ENCODE peak calls at places on chromosomes 2 and 18, in four cellular contexts. One of them, this sample, is unnamed.

GRCh38 chr2:167215595-167215994 is 327.3 kb downstream of the XIRP2 start:
- DNase-seq in HepG2: no peak
- DNase-seq in H1: no peak
- DNase-seq in GM12878: no peak
- DNase-seq in this sample: no peak

GRCh38 chr2:86789687-86790133 is 1.0 kb downstream of the CD8A start:
- DNase-seq in H1: no peak
- DNase-seq in GM12878: no peak
- DNase-seq in HepG2: no peak
- DNase-seq in this sample: no peak

GRCh38 chr2:74834806-74835755 is 1.2 kb downstream of the HK2 start:
- DNase-seq in GM12878: no peak
- DNase-seq in H1: peak
- DNase-seq in HepG2: peak
- DNase-seq in this sample: peak

GRCh38 chr18:9779630-9780029 is 71.5 kb downstream of the RAB31 start:
- DNase-seq in GM12878: no peak
- DNase-seq in HepG2: peak
- DNase-seq in H1: no peak
- DNase-seq in this sample: no peak

GRCh38 chr2:47334356-47335136 is 68.4 kb upstream of the MSH2 start:
- DNase-seq in HepG2: no peak
- DNase-seq in H1: peak
- DNase-seq in GM12878: no peak
- DNase-seq in this sample: peak

GRCh38 chr2:80454628-80455027 is 150.1 kb upstream of the LRRTM1 start:
- DNase-seq in HepG2: no peak
- DNase-seq in H1: no peak
- DNase-seq in GM12878: no peak
- DNase-seq in this sample: no peak

GRCh38 chr2:75287624-75288313 is 88.4 kb upstream of the TACR1 start:
- DNase-seq in GM12878: no peak
- DNase-seq in H1: no peak
- DNase-seq in HepG2: no peak
- DNase-seq in this sample: no peak

GRCh38 chr2:169360984-169361705 is 1.2 kb downstream of the LRP2 start:
- DNase-seq in H1: peak
- DNase-seq in HepG2: no peak
- DNase-seq in GM12878: no peak
- DNase-seq in this sample: no peak

GRCh38 chr2:23925702-23926288 is 1.1 kb downstream of the ATAD2B start:
- DNase-seq in HepG2: peak
- DNase-seq in H1: no peak
- DNase-seq in GM12878: peak
- DNase-seq in this sample: peak

GRCh38 chr2:232389327-232389726 is 10.8 kb downstream of the ALPP start:
- DNase-seq in H1: no peak
- DNase-seq in HepG2: no peak
- DNase-seq in GM12878: no peak
- DNase-seq in this sample: no peak

GRCh38 chr18:79588131-79588635 is 91.4 kb upstream of the CTDP1 start:
- DNase-seq in GM12878: no peak
- DNase-seq in HepG2: no peak
- DNase-seq in H1: peak
- DNase-seq in this sample: no peak

GRCh38 chr2:197028230-197028629 is 101.7 kb upstream of the PGAP1 start:
- DNase-seq in HepG2: peak
- DNase-seq in GM12878: no peak
- DNase-seq in H1: no peak
- DNase-seq in this sample: no peak

GRCh38 chr18:78080081-78080480 is 830.4 kb downstream of the GALR1 start:
- DNase-seq in GM12878: no peak
- DNase-seq in H1: no peak
- DNase-seq in HepG2: no peak
- DNase-seq in this sample: no peak

GRCh38 chr2:98866033-98866432 is 70.0 kb downstream of the CRACDL start:
- DNase-seq in H1: no peak
- DNase-seq in GM12878: no peak
- DNase-seq in HepG2: no peak
- DNase-seq in this sample: no peak

GRCh38 chr2:164777847-164778246 is 63.8 kb downstream of the COBLL1 start:
- DNase-seq in H1: no peak
- DNase-seq in GM12878: no peak
- DNase-seq in HepG2: no peak
- DNase-seq in this sample: no peak

GRCh38 chr2:191350826-191351225 is 105.6 kb downstream of the MYO1B start:
- DNase-seq in GM12878: no peak
- DNase-seq in HepG2: no peak
- DNase-seq in H1: no peak
- DNase-seq in this sample: no peak

DNA sequence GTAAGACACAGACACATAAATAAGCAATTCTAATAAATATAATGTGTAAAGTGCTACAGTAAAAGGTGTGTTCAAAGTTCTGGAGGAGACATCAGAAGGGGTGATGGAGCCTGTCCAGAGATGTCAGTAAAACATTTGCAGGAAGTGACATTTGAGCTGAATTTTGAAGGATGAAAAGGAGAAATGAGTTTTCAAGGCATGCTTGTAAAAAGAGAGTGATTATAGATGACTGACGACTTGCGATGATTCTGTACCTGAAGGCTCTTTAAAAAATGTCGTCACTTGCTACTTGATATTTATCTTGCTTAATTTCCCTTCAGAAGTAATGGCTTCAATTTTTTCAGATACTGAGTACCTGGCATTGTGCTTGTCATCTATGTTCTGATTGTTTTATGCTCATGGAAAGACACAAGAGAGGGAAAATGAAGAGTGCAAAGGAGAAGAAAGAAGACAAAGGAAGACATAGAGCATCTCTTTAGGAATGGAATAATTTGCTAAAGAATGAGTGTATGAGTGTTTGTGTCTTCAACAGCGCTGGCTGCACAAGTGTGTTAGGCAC is 73.9 kb downstream of the PLA2R1 start:
- DNase-seq in GM12878: no peak
- DNase-seq in HepG2: no peak
- DNase-seq in H1: no peak
- DNase-seq in this sample: no peak
- TF ChIP-seq ZNF274 in GM12878: no peak
- TF ChIP-seq ZNF274 in HepG2: no peak
- TF ChIP-seq ZNF274 in H1: no peak
- TF ChIP-seq ZNF274 in this sample: no peak

GRCh38 chr18:12231040-12231882 is 22.9 kb upstream of the CIDEA start:
- DNase-seq in H1: no peak
- DNase-seq in GM12878: no peak
- DNase-seq in HepG2: no peak
- DNase-seq in this sample: no peak

GRCh38 chr18:12236141-12236540 is 18.0 kb upstream of the CIDEA start:
- DNase-seq in GM12878: no peak
- DNase-seq in HepG2: no peak
- DNase-seq in H1: no peak
- DNase-seq in this sample: no peak

GRCh38 chr18:12231986-12232385 is 22.2 kb upstream of the CIDEA start:
- DNase-seq in H1: no peak
- DNase-seq in HepG2: no peak
- DNase-seq in GM12878: no peak
- DNase-seq in this sample: no peak

GRCh38 chr18:12234451-12235190 is 19.5 kb upstream of the CIDEA start:
- DNase-seq in GM12878: no peak
- DNase-seq in HepG2: no peak
- DNase-seq in H1: no peak
- DNase-seq in this sample: no peak

GRCh38 chr18:12233378-12233777 is 20.8 kb upstream of the CIDEA start:
- DNase-seq in GM12878: no peak
- DNase-seq in HepG2: no peak
- DNase-seq in H1: no peak
- DNase-seq in this sample: no peak
- TF ChIP-seq YY1 in GM12878: no peak
- TF ChIP-seq YY1 in HepG2: no peak
- TF ChIP-seq YY1 in H1: no peak
- TF ChIP-seq YY1 in this sample: no peak

GRCh38 chr2:28695245-28695647 is 56.4 kb upstream of the PPP1CB start:
- DNase-seq in GM12878: no peak
- DNase-seq in HepG2: no peak
- DNase-seq in H1: no peak
- DNase-seq in this sample: no peak
- TF ChIP-seq SUZ12 in GM12878: no peak
- TF ChIP-seq SUZ12 in HepG2: no peak
- TF ChIP-seq SUZ12 in H1: no peak
- TF ChIP-seq SUZ12 in this sample: no peak

GRCh38 chr18:35507192-35507591 is 9.4 kb upstream of the INO80C start:
- DNase-seq in H1: peak
- DNase-seq in GM12878: no peak
- DNase-seq in HepG2: no peak
- DNase-seq in this sample: no peak
- TF ChIP-seq ZNF274 in H1: no peak
- TF ChIP-seq ZNF274 in GM12878: no peak
- TF ChIP-seq ZNF274 in HepG2: no peak
- TF ChIP-seq ZNF274 in this sample: no peak

DNA sequence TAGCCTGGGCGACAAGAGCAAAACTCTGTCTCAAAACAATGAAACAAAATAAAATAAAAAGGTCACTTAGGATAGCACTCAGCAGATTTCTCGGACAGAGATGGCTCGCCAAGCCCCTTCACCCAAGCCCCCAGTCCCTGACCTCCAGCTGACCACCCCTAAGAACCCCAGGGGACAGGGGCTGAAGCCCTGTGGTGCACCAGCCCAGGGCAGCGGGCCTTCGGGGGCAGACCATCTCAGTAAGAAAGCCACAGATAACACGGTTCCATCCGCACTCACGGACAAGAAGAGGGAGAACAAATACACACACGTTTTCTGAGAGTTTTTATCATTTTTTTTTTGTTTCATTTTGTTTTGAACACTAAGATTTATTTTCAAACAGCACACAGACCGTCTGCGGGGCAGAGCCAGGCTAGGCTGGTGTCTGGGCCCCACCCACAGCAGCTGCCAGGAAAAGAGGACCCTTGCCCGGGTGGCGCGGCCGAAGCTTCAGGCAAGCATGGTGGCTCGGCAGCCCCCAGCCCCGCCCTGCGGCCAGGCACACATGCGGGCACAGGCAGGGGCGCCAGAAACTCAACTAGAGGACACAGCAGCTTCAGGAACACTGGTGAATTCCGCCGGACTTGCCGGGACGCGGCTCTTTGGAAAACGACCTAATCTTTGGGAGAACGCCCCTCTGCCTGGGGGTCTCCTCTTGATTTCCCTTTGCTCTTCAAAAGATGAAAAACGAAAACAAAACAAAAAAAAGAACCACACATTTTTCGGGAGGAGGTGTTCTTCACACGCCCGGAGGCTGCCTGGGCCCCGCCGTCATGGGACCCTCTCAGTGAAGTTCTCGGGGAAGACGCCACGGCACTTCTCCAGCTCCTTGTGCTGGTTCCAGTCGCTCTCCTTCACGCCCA is 59.0 kb downstream of the BIN1 start:
- DNase-seq in HepG2: no peak
- DNase-seq in GM12878: no peak
- DNase-seq in H1: peak
- DNase-seq in this sample: no peak
- TF ChIP-seq YY1 in HepG2: no peak
- TF ChIP-seq YY1 in GM12878: no peak
- TF ChIP-seq YY1 in H1: no peak
- TF ChIP-seq YY1 in this sample: no peak

GRCh38 chr18:48821251-48821590 is 129.5 kb downstream of the SMAD7 start:
- DNase-seq in GM12878: no peak
- DNase-seq in H1: peak
- DNase-seq in HepG2: no peak
- DNase-seq in this sample: no peak
- TF ChIP-seq SUZ12 in GM12878: no peak
- TF ChIP-seq SUZ12 in H1: no peak
- TF ChIP-seq SUZ12 in HepG2: no peak
- TF ChIP-seq SUZ12 in this sample: no peak

DNA sequence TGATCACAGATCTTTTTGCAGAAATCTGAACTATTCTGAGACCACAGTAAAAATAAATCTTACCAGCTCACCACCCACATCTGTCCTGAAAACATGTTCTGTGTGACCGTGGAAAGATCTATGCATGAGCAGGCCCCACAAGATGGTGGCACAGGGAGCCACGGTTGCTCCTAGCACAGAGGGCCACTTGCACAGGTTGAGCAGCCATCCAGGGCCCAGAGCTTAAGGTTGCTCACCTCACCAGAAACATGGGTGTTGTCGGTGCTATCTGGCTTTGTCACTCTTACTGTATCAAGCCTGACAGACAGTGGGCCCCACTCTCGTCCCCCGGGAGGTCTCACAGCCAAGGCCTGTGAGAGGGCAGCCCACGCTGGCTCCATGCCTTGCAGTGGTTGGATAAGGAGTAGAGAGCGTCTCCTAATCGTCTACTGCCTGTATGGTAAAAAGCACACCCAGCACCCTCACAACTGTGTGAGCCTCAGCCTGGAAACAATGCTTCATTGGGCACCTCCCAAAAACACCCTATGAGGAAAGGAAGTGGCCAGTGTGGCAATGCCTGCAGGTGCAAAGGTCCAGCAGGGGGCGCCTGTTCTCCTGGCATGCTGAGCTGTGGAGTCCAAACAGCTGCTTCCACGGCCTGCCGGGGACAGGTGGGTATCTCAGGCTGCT is 19.6 kb downstream of the TUBB6 start:
- DNase-seq in H1: peak
- DNase-seq in GM12878: no peak
- DNase-seq in HepG2: peak
- DNase-seq in this sample: no peak
- TF ChIP-seq ZNF274 in H1: no peak
- TF ChIP-seq ZNF274 in GM12878: no peak
- TF ChIP-seq ZNF274 in HepG2: no peak
- TF ChIP-seq ZNF274 in this sample: no peak

DNA sequence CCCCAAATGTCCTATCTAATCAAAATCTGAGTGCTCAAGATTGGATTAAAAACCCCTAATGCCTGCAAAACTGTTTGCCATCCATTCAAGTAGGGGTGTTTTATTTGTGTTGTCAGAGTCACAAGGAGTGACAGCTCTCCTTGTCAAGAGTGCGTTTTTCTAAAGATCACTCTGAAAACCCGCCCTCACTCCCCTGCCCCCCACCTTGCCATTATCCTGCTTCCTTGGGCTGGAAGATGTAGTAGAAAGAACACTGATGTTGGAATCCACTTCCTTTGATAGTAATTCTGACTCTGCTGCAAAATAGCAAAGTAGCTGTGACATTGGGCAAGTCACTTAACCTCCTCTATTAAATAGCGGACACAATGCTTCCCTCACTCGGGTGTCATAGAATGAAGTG is 155.6 kb downstream of the TSN start:
- DNase-seq in H1: no peak
- DNase-seq in GM12878: no peak
- DNase-seq in HepG2: no peak
- DNase-seq in this sample: no peak
- TF ChIP-seq YY1 in H1: no peak
- TF ChIP-seq YY1 in GM12878: no peak
- TF ChIP-seq YY1 in HepG2: no peak
- TF ChIP-seq YY1 in this sample: no peak

DNA sequence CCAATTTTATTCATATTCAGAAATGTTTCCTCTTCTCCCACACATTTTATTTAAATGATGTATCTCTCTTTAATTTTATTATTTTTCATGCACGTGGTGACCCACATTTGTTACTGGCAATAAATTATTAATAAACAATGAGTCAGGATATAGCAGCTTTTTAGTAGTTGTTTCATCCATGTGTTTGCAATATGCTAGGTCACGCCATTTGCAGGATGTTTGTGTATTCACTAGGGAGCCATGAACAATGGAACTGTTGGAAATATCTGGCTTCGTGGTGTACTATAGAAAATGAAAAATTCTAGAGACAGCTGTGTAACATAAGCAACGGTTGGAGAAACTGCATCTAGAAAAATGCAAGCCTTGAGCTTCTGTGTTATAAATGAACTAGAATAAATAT is 176.0 kb upstream of the COL3A1 start:
- DNase-seq in HepG2: no peak
- DNase-seq in H1: no peak
- DNase-seq in GM12878: no peak
- DNase-seq in this sample: no peak
- TF ChIP-seq SUZ12 in HepG2: no peak
- TF ChIP-seq SUZ12 in H1: no peak
- TF ChIP-seq SUZ12 in GM12878: no peak
- TF ChIP-seq SUZ12 in this sample: no peak

This sample was measured in NT2/D1.